ENCODE peak calls at places on chromosomes 2 and 18, in nine cellular contexts. B, C, F, W, I, Z, H, D and N are unnamed samples.

GRCh38 chr18:10406172-10406663 is 48.2 kb upstream of the APCDD1 start:
- DNase-seq in F (no peak), D (no peak), W (no peak), H (no peak), B (no peak), Z (no peak), I (no peak), C (no peak), N (no peak)

GRCh38 chr18:47990981-47991380 is 60.5 kb upstream of the SMAD2 start:
- DNase-seq in D (no peak), I (no peak), C (no peak), F (no peak), W (no peak), Z (no peak), H (no peak), B (no peak), N (no peak)

GRCh38 chr2:7045601-7046590 is 128.7 kb downstream of the RNF144A start:
- DNase-seq in B (no peak), H (peak), D (no peak), C (no peak), F (no peak), I (no peak), Z (no peak), W (no peak), N (no peak)

GRCh38 chr2:100820346-100821254 is 661 bp downstream of the NPAS2 start:
- DNase-seq in H (no peak), F (peak), D (no peak), Z (no peak), C (no peak), I (no peak), B (peak), W (no peak), N (no peak)

GRCh38 chr2:127382836-127383235 is 4.9 kb downstream of the MAP3K2 start:
- DNase-seq in B (no peak), F (no peak), C (no peak), D (no peak), H (no peak), I (no peak), Z (no peak), W (no peak), N (no peak)

GRCh38 chr2:10770956-10771750 is 41.4 kb downstream of the PDIA6 start:
- DNase-seq in F (no peak), C (peak), Z (no peak), H (no peak), D (no peak), W (no peak), I (no peak), B (no peak), N (no peak)

GRCh38 chr2:50546790-50547189 is 485.1 kb downstream of the NRXN1 start:
- DNase-seq in D (no peak), I (no peak), B (no peak), C (no peak), W (no peak), Z (no peak), H (no peak), F (no peak), N (no peak)

GRCh38 chr2:60294901-60295590 is 258.4 kb downstream of the BCL11A start:
- DNase-seq in I (no peak), F (no peak), Z (no peak), D (no peak), W (no peak), B (no peak), C (no peak), H (no peak), N (no peak)

GRCh38 chr18:67916142-67916541 is 399.6 kb upstream of the DSEL start:
- DNase-seq in C (no peak), W (no peak), D (no peak), Z (no peak), H (no peak), I (no peak), F (no peak), B (no peak), N (no peak)

GRCh38 chr18:292271-292670 is 24.4 kb upstream of the THOC1 start:
- DNase-seq in B (no peak), D (no peak), C (no peak), Z (no peak), W (no peak), F (no peak), I (no peak), H (peak), N (no peak)

GRCh38 chr2:59000796-59001195 is 759.7 kb upstream of the FANCL start:
- DNase-seq in H (no peak), Z (no peak), F (no peak), W (no peak), D (no peak), B (no peak), C (no peak), I (no peak), N (no peak)

GRCh38 chr2:45498661-45499550 is 112.2 kb downstream of the SRBD1 start:
- DNase-seq in I (no peak), B (no peak), F (no peak), C (no peak), W (no peak), H (no peak), Z (no peak), D (no peak), N (no peak)

GRCh38 chr2:216047417-216047816 is 34.1 kb upstream of the MREG start:
- DNase-seq in F (no peak), H (no peak), C (no peak), B (no peak), W (no peak), D (no peak), Z (peak), I (no peak), N (no peak)

GRCh38 chr2:216632952-216633615 is at the start of gene IGFBP2:
- DNase-seq in I (no peak), C (no peak), H (no peak), F (peak), Z (peak), D (peak), W (no peak), B (peak), N (no peak)

GRCh38 chr2:64021578-64021977 is 2.4 kb upstream of the VPS54 start:
- DNase-seq in B (no peak), D (no peak), H (no peak), I (no peak), C (no peak), W (no peak), F (no peak), Z (no peak), N (no peak)

GRCh38 chr2:63048367-63049171 is 2.1 kb upstream of the OTX1 start:
- DNase-seq in H (no peak), D (no peak), C (no peak), F (no peak), I (no peak), W (no peak), B (no peak), Z (no peak), N (no peak)

GRCh38 chr2:231183851-231184250 is 14.6 kb upstream of the ARMC9 start:
- DNase-seq in F (no peak), D (no peak), I (no peak), B (no peak), C (no peak), Z (no peak), W (no peak), H (no peak), N (no peak)

GRCh38 chr18:9810216-9810804 is 75.5 kb upstream of the TXNDC2 start:
- DNase-seq in W (no peak), I (no peak), H (no peak), D (no peak), F (no peak), B (no peak), C (no peak), Z (no peak), N (no peak)

GRCh38 chr2:238899386-238899785 is 51.5 kb downstream of the TWIST2 start:
- DNase-seq in D (no peak), F (no peak), W (no peak), B (no peak), I (no peak), C (no peak), H (no peak), Z (peak), N (no peak)

GRCh38 chr2:3183766-3184165 is 193.9 kb downstream of the EIPR1 start:
- DNase-seq in D (no peak), H (no peak), Z (no peak), I (no peak), B (no peak), C (no peak), F (no peak), W (no peak), N (no peak)

GRCh38 chr2:109670556-109671411 is 56.6 kb downstream of the SOWAHC start:
- DNase-seq in C (no peak), W (no peak), B (no peak), H (no peak), D (no peak), I (no peak), F (no peak), Z (no peak), N (no peak)

GRCh38 chr18:35478520-35479435 is 19.0 kb downstream of the INO80C start:
- DNase-seq in F (no peak), I (no peak), Z (peak), D (peak), W (peak), H (no peak), C (peak), B (no peak), N (peak)

GRCh38 chr2:75587954-75588587 is 27.3 kb upstream of the EVA1A start:
- DNase-seq in D (peak), F (no peak), I (no peak), C (no peak), B (no peak), H (no peak), W (peak), Z (peak), N (no peak)

GRCh38 chr2:83971547-83971946 is 487.5 kb downstream of the SUCLG1 start:
- DNase-seq in D (no peak), Z (no peak), F (no peak), H (no peak), I (no peak), B (no peak), W (no peak), C (no peak), N (no peak)

GRCh38 chr2:239606955-239607794 is 206.4 kb upstream of the HDAC4 start:
- DNase-seq in W (no peak), F (no peak), H (no peak), I (no peak), D (no peak), Z (no peak), B (no peak), C (no peak), N (no peak)

GRCh38 chr2:25202290-25202689 is 33.9 kb upstream of the POMC start:
- DNase-seq in B (no peak), D (no peak), C (no peak), H (no peak), Z (no peak), F (no peak), W (no peak), I (no peak), N (no peak)

GRCh38 chr18:41244751-41245150 is 710.3 kb upstream of the PIK3C3 start:
- DNase-seq in Z (no peak), F (no peak), W (no peak), D (no peak), H (no peak), B (no peak), I (no peak), C (no peak), N (no peak)

GRCh38 chr18:27378396-27379094 is 193.4 kb upstream of the CHST9 start:
- DNase-seq in C (no peak), I (no peak), D (peak), B (no peak), Z (no peak), H (no peak), W (no peak), F (no peak), N (no peak)

GRCh38 chr2:23486676-23487075 is 101.7 kb downstream of the KLHL29 start:
- DNase-seq in I (no peak), Z (peak), C (no peak), W (no peak), H (no peak), F (peak), D (no peak), B (peak), N (no peak)

GRCh38 chr2:120395221-120395620 is 49.3 kb downstream of the INHBB start:
- DNase-seq in B (no peak), F (no peak), I (peak), D (no peak), H (no peak), C (no peak), Z (no peak), W (no peak), N (no peak)

GRCh38 chr2:217804786-217805678 is 197.8 kb downstream of the TNS1 start:
- DNase-seq in H (no peak), F (no peak), D (no peak), Z (peak), C (no peak), I (peak), W (no peak), B (peak), N (no peak)

GRCh38 chr2:137689549-137689948 is 274.7 kb upstream of the HNMT start:
- DNase-seq in D (no peak), C (no peak), W (no peak), F (no peak), B (no peak), I (no peak), Z (no peak), H (no peak), N (no peak)

GRCh38 chr2:233387667-233388528 is 33.6 kb downstream of the DGKD start:
- DNase-seq in B (peak), H (peak), I (peak), Z (peak), W (no peak), C (no peak), F (peak), D (no peak), N (no peak)

GRCh38 chr18:33603434-33603833 is 25.4 kb downstream of the ASXL3 start:
- DNase-seq in I (no peak), Z (no peak), C (no peak), B (no peak), H (no peak), W (no peak), D (no peak), F (no peak), N (no peak)

GRCh38 chr2:3780477-3781402 is 77.4 kb downstream of the DCDC2C start:
- DNase-seq in W (peak), C (peak), D (peak), B (peak), H (peak), Z (peak), F (peak), I (no peak), N (peak)